ENCODE peak calls at places on chromosome 1, in four cellular contexts. One of them, this sample, is unnamed.

GRCh38 chr1:158053276-158053675 is 59.8 kb downstream of the KIRREL1 start:
- DNase-seq in keratinocyte: no peak
- DNase-seq in PC-9: no peak
- DNase-seq in A673: peak; percentile 67
- DNase-seq in this sample: no peak

GRCh38 chr1:9436258-9436657 is 103.0 kb upstream of the SLC25A33 start:
- DNase-seq in PC-9: no peak
- DNase-seq in keratinocyte: no peak
- DNase-seq in A673: no peak
- DNase-seq in this sample: no peak

GRCh38 chr1:119940697-119941096 is 44.4 kb upstream of the ADAM30 start:
- DNase-seq in PC-9: no peak
- DNase-seq in A673: no peak
- DNase-seq in keratinocyte: no peak
- DNase-seq in this sample: no peak

GRCh38 chr1:5554784-5555183 is 437.4 kb downstream of the NPHP4 start:
- DNase-seq in PC-9: no peak
- DNase-seq in A673: no peak
- DNase-seq in keratinocyte: no peak
- DNase-seq in this sample: no peak

GRCh38 chr1:63813829-63814277 is 40.0 kb downstream of the ROR1 start:
- DNase-seq in PC-9: peak; percentile 59
- DNase-seq in keratinocyte: no peak
- DNase-seq in A673: no peak
- DNase-seq in this sample: no peak

GRCh38 chr1:228697209-228698016 is 37.9 kb upstream of the RHOU start:
- DNase-seq in PC-9: no peak
- DNase-seq in keratinocyte: no peak
- DNase-seq in A673: peak; percentile 21
- DNase-seq in this sample: no peak

GRCh38 chr1:51916587-51917405 is 38.3 kb upstream of the NRDC start:
- DNase-seq in A673: no peak
- DNase-seq in keratinocyte: no peak
- DNase-seq in PC-9: no peak
- DNase-seq in this sample: no peak

GRCh38 chr1:50929376-50929958 is 30.6 kb downstream of the FAF1 start:
- DNase-seq in keratinocyte: peak; percentile 4
- DNase-seq in A673: peak; percentile 63
- DNase-seq in PC-9: no peak
- DNase-seq in this sample: no peak

GRCh38 chr1:116314305-116314919 is 58.6 kb upstream of the ATP1A1 start:
- DNase-seq in PC-9: no peak
- DNase-seq in keratinocyte: no peak
- DNase-seq in A673: peak; percentile 51
- DNase-seq in this sample: no peak

DNA sequence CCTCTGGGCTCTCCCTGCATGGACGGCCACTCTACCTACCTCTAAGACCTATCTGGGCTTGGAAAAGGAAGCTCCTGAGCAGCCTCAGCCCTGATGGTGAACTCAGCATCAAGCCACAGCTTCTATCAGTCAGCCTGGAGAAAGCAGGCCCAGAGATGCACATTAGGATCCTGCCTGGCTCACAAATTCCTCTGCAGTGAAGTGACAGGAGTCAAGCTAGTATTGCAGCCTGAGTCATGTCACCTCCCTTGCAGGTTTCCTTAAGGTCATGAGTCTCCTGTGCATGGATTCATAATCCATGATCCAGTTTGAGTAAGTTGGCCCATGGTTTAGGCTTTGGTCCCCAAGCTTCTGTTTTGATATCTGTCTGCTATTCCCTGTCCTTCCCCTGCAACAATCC is 37.9 kb upstream of the DUSP10 start:
- DNase-seq in PC-9: no peak
- DNase-seq in keratinocyte: no peak
- DNase-seq in A673: no peak
- DNase-seq in this sample: no peak
- H3K4me1 ChIP-seq in PC-9: no peaks in the 10 kb centered on the region
- H3K4me1 ChIP-seq in keratinocyte: no peaks in the 10 kb centered on the region
- H3K4me1 ChIP-seq in A673: no peaks in the 10 kb centered on the region
- H3K4me1 ChIP-seq in this sample: peaks cover 59% of the 10 kb centered on the region

DNA sequence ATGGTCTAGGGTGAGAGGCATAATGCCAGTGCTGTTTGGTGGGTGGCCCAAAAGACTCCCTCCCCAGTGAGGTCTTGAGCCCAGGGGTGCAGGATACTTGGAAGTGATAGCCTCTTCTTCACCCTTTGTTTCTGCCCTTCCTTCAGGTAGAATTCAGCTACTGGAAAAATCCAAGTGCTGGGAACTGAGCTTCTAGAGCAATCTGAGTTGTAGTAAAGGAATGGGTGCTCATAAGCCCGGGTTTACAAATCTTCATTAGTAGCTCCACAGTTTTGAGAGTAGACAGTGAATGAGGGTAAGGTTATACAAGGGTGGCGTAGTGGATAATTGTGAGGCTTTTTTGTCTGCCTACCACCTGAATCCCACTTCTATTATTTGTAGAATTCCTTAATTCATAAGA is 29.2 kb upstream of the CD84 start:
- DNase-seq in PC-9: no peak
- DNase-seq in keratinocyte: no peak
- DNase-seq in A673: no peak
- DNase-seq in this sample: no peak
- H3K4me1 ChIP-seq in PC-9: no peaks in the 10 kb centered on the region
- H3K4me1 ChIP-seq in keratinocyte: no peaks in the 10 kb centered on the region
- H3K4me1 ChIP-seq in A673: peaks cover 15% of the 10 kb centered on the region
- H3K4me1 ChIP-seq in this sample: peaks cover 17% of the 10 kb centered on the region

DNA sequence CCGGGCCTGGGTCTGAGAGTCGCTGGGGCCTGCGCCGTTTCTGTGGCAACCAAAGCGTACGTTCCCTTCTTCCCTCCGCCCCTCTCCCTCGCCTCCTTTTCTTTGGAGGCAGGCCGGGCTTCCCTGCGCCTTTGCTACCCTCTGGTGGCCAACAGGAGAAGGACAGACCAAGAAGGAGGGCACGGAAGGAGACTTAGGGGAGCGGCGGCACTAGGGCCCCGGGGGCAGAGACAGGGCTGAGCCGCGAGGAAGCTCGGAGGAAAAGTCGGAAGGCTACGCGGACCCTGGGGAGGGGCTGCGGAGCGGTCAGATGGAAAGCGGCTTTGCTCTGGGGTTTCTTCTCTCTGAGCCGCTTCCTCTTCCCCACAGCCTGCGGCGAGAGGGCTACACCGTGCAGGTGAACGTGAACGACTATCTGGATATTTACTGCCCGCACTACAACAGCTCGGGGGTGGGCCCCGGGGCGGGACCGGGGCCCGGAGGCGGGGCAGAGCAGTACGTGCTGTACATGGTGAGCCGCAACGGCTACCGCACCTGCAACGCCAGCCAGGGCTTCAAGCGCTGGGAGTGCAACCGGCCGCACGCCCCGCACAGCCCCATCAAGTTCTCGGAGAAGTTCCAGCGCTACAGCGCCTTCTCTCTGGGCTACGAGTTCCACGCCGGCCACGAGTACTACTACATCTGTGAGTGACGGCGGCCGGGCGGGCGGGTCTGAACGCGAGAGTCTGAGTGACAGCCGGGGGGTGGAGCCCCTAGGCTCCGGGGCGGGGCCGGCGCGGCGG is 6.3 kb downstream of the EFNA3 start:
- DNase-seq in keratinocyte: no peak
- DNase-seq in A673: peak; percentile 99
- DNase-seq in PC-9: peak; percentile 81
- DNase-seq in this sample: peak; percentile 85
- H3K4me1 ChIP-seq in keratinocyte: peaks cover 49% of the 10 kb centered on the region
- H3K4me1 ChIP-seq in A673: peaks cover 42% of the 10 kb centered on the region
- H3K4me1 ChIP-seq in PC-9: peaks cover 50% of the 10 kb centered on the region
- H3K4me1 ChIP-seq in this sample: peaks cover 53% of the 10 kb centered on the region

GRCh38 chr1:40739455-40740008 is 44.1 kb upstream of the KCNQ4 start:
- DNase-seq in keratinocyte: no peak
- DNase-seq in PC-9: no peak
- DNase-seq in A673: no peak
- DNase-seq in this sample: no peak

GRCh38 chr1:40736085-40736531 is 44.6 kb downstream of the NFYC start:
- DNase-seq in A673: peak; percentile 24
- DNase-seq in keratinocyte: no peak
- DNase-seq in PC-9: no peak
- DNase-seq in this sample: no peak

GRCh38 chr1:40740039-40740991 is 43.3 kb upstream of the KCNQ4 start:
- DNase-seq in keratinocyte: no peak
- DNase-seq in PC-9: no peak
- DNase-seq in A673: no peak
- DNase-seq in this sample: no peak

GRCh38 chr1:40740992-40741736 is 42.4 kb upstream of the KCNQ4 start:
- DNase-seq in keratinocyte: no peak
- DNase-seq in PC-9: no peak
- DNase-seq in A673: no peak
- DNase-seq in this sample: no peak

DNA sequence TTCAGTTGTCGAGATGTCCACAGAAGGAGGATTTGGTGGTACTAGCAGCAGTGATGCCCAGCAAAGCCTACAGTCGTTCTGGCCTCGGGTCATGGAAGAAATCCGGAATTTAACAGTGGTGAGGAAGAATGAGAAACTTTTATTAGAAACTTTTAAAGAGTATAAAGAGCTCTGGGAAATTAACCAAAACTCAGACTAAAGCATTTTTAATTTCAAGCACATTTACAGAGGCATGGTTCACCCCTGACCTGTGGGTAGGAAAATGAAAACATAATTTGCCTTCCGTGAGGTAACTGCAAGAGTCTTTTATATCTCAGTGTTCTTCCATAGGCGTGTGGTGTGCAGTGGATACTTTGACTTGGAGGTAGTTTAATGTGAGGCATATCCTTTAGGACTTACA is 44.8 kb upstream of the KCNQ4 start:
- DNase-seq in keratinocyte: no peak
- DNase-seq in PC-9: no peak
- DNase-seq in A673: no peak
- DNase-seq in this sample: no peak
- H3K4me1 ChIP-seq in keratinocyte: peaks cover 12% of the 10 kb centered on the region
- H3K4me1 ChIP-seq in PC-9: no peaks in the 10 kb centered on the region
- H3K4me1 ChIP-seq in A673: no peaks in the 10 kb centered on the region
- H3K4me1 ChIP-seq in this sample: no peaks in the 10 kb centered on the region

This sample was measured in effector memory CD4-positive, alpha-beta T cell.